ENCODE peak calls at places on chromosome 6, in five cellular contexts. J, H, B, T and U are unnamed samples.

GRCh38 chr6:115896538-115897129 is 164.1 kb downstream of the FRK start:
- DNase-seq in T (no peak), H (peak), B (no peak), J (peak), U (peak)

GRCh38 chr6:43834528-43835145 is 64.6 kb downstream of the VEGFA start:
- DNase-seq in J (no peak), H (no peak), B (no peak), T (no peak), U (no peak)

GRCh38 chr6:74114428-74114827 is 418.4 kb downstream of the CD109 start:
- DNase-seq in B (no peak), T (no peak), H (no peak), J (no peak), U (no peak)

GRCh38 chr6:91654844-91655192 is 1067.9 kb upstream of the MAP3K7 start:
- DNase-seq in B (no peak), T (no peak), H (no peak), J (no peak), U (no peak)

GRCh38 chr6:54981647-54982046 is 135.1 kb downstream of the FAM83B start:
- DNase-seq in H (no peak), B (no peak), J (no peak), T (no peak), U (no peak)

GRCh38 chr6:28489366-28490190 is 26.0 kb downstream of the GPX6 start:
- DNase-seq in H (peak), T (peak), J (peak), B (peak), U (peak)

GRCh38 chr6:50791900-50792508 is 26.7 kb upstream of the TFAP2B start:
- DNase-seq in B (no peak), T (no peak), H (peak), J (peak), U (peak)

GRCh38 chr6:84428300-84428907 is 201.0 kb upstream of the CEP162 start:
- DNase-seq in H (peak), B (peak), T (no peak), J (peak), U (peak)

GRCh38 chr6:51644426-51644825 is 443.0 kb downstream of the PKHD1 start:
- DNase-seq in H (no peak), T (no peak), B (no peak), J (no peak), U (no peak)

GRCh38 chr6:36643967-36644366 is 34.5 kb upstream of the CDKN1A start:
- DNase-seq in T (no peak), H (no peak), J (no peak), B (no peak), U (no peak)

GRCh38 chr6:656460-657252 is at the start of gene HUS1B:
- DNase-seq in J (no peak), B (peak), T (no peak), H (no peak), U (no peak)

GRCh38 chr6:3542032-3542640 is 85.3 kb upstream of the SLC22A23 start:
- DNase-seq in B (no peak), H (no peak), J (no peak), T (no peak), U (no peak)

GRCh38 chr6:105087571-105088211 is 92.1 kb downstream of the POPDC3 start:
- DNase-seq in H (peak), T (peak), B (no peak), J (peak), U (peak)

GRCh38 chr6:78911218-78911617 is 43.9 kb downstream of the IRAK1BP1 start:
- DNase-seq in T (no peak), B (no peak), H (no peak), J (no peak), U (no peak)

GRCh38 chr6:151475653-151476523 is 17.9 kb upstream of the CCDC170 start:
- DNase-seq in H (peak), B (peak), T (no peak), J (peak), U (peak)

GRCh38 chr6:39495640-39496039 is 173.1 kb upstream of the KCNK16 start:
- DNase-seq in B (peak), T (no peak), J (no peak), H (no peak), U (no peak)

GRCh38 chr6:131519670-131520436 is 53.2 kb upstream of the ARG1 start:
- DNase-seq in J (peak), B (peak), T (no peak), H (peak), U (peak)

GRCh38 chr6:159985296-159985940 is 16.5 kb downstream of the IGF2R start:
- DNase-seq in T (no peak), J (no peak), H (no peak), B (no peak), U (no peak)

GRCh38 chr6:5151955-5152401 is 66.8 kb downstream of the PPP1R3G start:
- DNase-seq in B (no peak), H (peak), J (no peak), T (no peak), U (no peak)

GRCh38 chr6:5152417-5152816 is 67.3 kb downstream of the PPP1R3G start:
- DNase-seq in B (no peak), H (no peak), J (no peak), T (no peak), U (no peak)

GRCh38 chr6:5150676-5151075 is 65.5 kb downstream of the PPP1R3G start:
- DNase-seq in J (no peak), B (no peak), T (no peak), H (no peak), U (no peak)

GRCh38 chr6:5149891-5150290 is 64.8 kb downstream of the PPP1R3G start:
- DNase-seq in B (no peak), H (no peak), J (no peak), T (no peak), U (no peak)

GRCh38 chr6:5151295-5151954 is 66.3 kb downstream of the PPP1R3G start:
- DNase-seq in H (no peak), J (no peak), B (no peak), T (no peak), U (no peak)
- TF ChIP-seq ESRRA in H (no peak), J (no peak), B (no peak), T (no peak), U (no peak)

GRCh38 chr6:15495375-15495901 is 167.4 kb downstream of the DTNBP1 start:
- DNase-seq in J (no peak), T (no peak), H (no peak), B (no peak), U (no peak)
- TF ChIP-seq ESRRA in J (no peak), T (no peak), H (no peak), B (no peak), U (no peak)

DNA sequence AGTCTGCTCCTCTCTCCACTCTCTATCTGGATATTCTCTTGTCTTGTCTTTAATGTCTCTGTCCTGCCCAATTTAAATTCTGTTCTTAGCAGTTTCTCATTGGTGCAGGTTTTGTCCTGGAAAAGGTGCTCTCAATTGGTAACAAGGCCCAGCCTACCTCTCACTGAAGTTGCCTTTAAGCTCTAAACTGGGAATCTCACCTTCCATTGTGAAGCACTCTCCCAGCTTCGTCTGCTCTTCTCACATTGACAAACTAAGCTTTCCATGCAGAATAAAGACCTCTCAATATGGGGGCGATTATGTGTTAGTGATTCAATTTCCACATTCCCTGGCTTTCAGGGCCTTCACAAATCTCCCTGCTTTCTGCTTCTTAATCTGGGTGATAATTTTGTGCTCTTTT is 1712.2 kb downstream of the GRIK2 start:
- DNase-seq in B (no peak), J (no peak), T (no peak), H (no peak), U (no peak)
- TF ChIP-seq ESRRA in B (no peak), J (no peak), T (no peak), H (no peak), U (no peak)

GRCh38 chr6:15598273-15598778 is 64.5 kb downstream of the DTNBP1 start:
- DNase-seq in B (no peak), H (no peak), J (no peak), T (no peak), U (no peak)

GRCh38 chr6:15594512-15595241 is 68.2 kb downstream of the DTNBP1 start:
- DNase-seq in B (no peak), H (no peak), J (no peak), T (no peak), U (no peak)

GRCh38 chr6:15596241-15596896 is 66.5 kb downstream of the DTNBP1 start:
- DNase-seq in H (no peak), B (no peak), J (no peak), T (no peak), U (no peak)

GRCh38 chr6:15593798-15594197 is 69.0 kb downstream of the DTNBP1 start:
- DNase-seq in T (no peak), J (no peak), H (no peak), B (no peak), U (no peak)

DNA sequence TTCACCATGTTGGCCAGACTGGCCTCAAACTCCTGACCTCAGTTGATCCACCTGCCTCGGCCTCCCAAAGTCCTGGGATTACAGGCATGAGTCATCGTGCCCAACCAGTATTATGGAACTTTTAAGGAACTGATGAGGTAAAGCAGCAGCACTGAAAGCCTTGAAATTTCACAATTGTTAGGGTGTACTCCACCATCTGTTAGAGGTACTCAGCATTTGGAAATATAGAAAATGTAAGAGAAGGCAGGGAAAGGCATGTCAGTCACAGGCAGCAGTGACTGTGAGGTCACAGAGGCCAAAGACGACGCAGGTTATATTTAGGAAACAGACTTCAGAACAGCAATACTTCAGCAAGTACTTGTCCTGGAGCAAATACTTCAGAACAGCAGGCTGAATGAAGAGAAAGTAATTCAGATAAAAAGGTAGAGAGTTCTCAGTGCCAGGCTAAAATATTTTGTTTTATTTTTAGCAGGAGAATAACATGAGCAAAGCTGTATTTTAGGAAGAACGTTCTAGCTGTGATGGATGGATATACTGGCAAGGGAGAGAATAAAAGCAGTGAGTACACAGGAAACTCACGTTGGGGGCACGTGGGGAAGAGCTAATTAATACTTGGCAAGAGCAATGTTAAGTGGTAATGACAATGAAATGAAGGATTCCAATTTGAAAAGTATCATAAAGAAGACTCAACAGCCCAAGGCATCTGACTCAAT is 67.2 kb downstream of the DTNBP1 start:
- DNase-seq in T (no peak), H (no peak), J (no peak), B (no peak), U (no peak)
- TF ChIP-seq ESRRA in T (no peak), H (no peak), J (no peak), B (no peak), U (no peak)

GRCh38 chr6:169530762-169531143 is 171.1 kb downstream of the WDR27 start:
- DNase-seq in T (no peak), B (no peak), J (no peak), H (no peak), U (no peak)

GRCh38 chr6:169528755-169529154 is 173.1 kb downstream of the WDR27 start:
- DNase-seq in J (no peak), B (no peak), T (no peak), H (no peak), U (no peak)

GRCh38 chr6:169529931-169530761 is 171.7 kb downstream of the WDR27 start:
- DNase-seq in B (no peak), J (no peak), H (peak), T (no peak), U (no peak)

GRCh38 chr6:169521825-169522224 is 180.0 kb downstream of the WDR27 start:
- DNase-seq in J (no peak), H (no peak), B (no peak), T (no peak), U (no peak)

DNA sequence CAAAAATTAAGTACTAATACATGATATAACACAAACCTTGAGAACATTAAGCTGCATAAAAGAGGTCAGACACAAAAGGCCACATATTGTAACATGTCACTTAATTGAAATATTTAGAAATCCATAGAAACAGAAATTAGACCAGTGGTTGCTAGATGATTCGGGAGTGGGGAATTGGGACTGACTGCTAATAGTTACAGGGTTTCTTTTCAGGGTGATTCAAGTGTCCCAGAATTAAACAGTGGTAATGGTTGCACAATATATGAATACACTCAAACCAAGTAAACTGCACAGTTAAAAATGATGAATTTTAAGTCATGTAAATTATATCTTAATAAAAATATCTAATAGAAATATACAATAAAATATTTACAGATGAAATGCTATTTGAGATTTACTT is 174.5 kb downstream of the WDR27 start:
- DNase-seq in J (no peak), B (no peak), T (no peak), H (no peak), U (no peak)
- TF ChIP-seq ESRRA in J (no peak), B (no peak), T (no peak), H (no peak), U (no peak)

DNA sequence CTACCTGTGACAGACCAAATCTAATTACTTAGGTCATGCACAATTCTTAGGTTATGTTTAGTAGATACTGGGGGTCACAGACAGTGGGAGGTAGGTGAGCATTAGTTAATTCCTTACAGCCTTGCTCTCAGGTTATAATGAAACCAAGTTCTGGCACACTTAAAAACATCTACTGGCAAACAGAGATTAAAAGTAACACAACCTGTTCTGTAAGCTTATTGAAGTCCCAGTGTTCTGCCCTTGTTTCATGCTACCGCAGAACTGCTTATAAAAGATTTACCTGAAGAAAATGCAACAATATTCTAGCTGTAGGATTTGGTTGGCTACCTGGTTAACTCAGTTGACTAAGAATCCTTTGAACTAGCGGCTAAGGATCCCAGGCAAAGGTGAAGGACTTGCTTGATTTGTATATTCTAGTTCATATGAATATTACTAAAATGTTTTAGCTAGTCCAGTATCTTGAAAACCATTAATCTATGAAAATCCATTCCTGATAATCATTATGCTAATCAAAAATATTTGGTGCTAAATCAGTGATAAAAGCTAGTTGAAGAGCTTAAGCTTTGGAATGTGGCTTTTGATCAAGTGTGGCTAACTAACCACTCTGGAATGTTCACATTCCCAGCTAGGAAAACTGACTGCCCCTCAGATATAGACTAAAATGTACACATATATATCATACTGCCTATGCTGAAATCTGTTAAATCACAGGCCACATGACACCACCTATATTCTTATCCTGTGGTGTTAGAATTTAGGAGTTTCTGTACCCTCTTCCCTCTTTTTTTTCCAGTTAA is 7.2 kb downstream of the PEX3 start:
- DNase-seq in H (no peak), J (no peak), B (no peak), T (no peak), U (peak)
- TF ChIP-seq ESRRA in H (no peak), J (no peak), B (no peak), T (no peak), U (no peak)

GRCh38 chr6:130107710-130108109 is 89.3 kb downstream of the L3MBTL3 start:
- DNase-seq in J (no peak), H (no peak), T (no peak), B (no peak), U (no peak)
- TF ChIP-seq ESRRA in J (no peak), H (no peak), T (no peak), B (no peak), U (no peak)